ENCODE peak calls at places on chromosomes 13 and 19, in six cellular contexts. G is IMR-90, Q is neuronal stem cell, U is H1, M is mesendoderm, R is mesenchymal stem cell. F is an unnamed sample.

GRCh38 chr19:17109962-17110598 is 34.5 kb downstream of the MYO9B start:
- DNase-seq in R (no peak), U (no peak), M (no peak), Q (no peak), G (no peak), F (no peak)

GRCh38 chr13:95540848-95541247 is 11.7 kb upstream of the CLDN10 start:
- DNase-seq in R (no peak), Q (no peak), M (no peak), U (no peak), G (no peak), F (no peak)

GRCh38 chr13:31891472-31891871 is 140.1 kb upstream of the FRY start:
- DNase-seq in M (no peak), R (no peak), G (no peak), U (no peak), Q (no peak), F (no peak)

GRCh38 chr19:51983361-51983760 is 3.3 kb downstream of the ZNF350 start:
- DNase-seq in G (no peak), R (no peak), M (no peak), Q (no peak), U (no peak), F (no peak)

GRCh38 chr19:43738780-43739211 is 16.0 kb downstream of the SMG9 start:
- DNase-seq in Q (no peak), R (no peak), U (no peak), G (no peak), M (peak), F (no peak)

GRCh38 chr19:51743405-51743804 is 8.3 kb downstream of the FPR1 start:
- DNase-seq in U (no peak), M (no peak), R (no peak), G (no peak), Q (no peak), F (no peak)

GRCh38 chr19:35075202-35076025 is 33.9 kb downstream of the HPN start:
- DNase-seq in U (no peak), M (no peak), G (no peak), R (no peak), Q (no peak), F (no peak)

GRCh38 chr19:1168877-1169791 is 4.9 kb downstream of the SBNO2 start:
- DNase-seq in R (peak), G (peak), M (peak), Q (no peak), U (no peak), F (no peak)

GRCh38 chr13:60418954-60419353 is 21.9 kb downstream of the TDRD3 start:
- DNase-seq in Q (no peak), U (no peak), G (no peak), R (no peak), M (no peak), F (no peak)

GRCh38 chr13:99803141-99803540 is 168.4 kb downstream of the ZIC5 start:
- DNase-seq in G (no peak), M (no peak), R (no peak), Q (no peak), U (peak), F (no peak)

GRCh38 chr13:86569119-86569518 is 769.9 kb upstream of the SLITRK6 start:
- DNase-seq in M (no peak), U (no peak), Q (no peak), G (peak), R (peak), F (no peak)

GRCh38 chr19:10390652-10391286 is 10.4 kb upstream of the TYK2 start:
- DNase-seq in Q (peak), M (peak), U (peak), R (peak), G (peak), F (peak)

GRCh38 chr13:39600766-39601165 is 2.2 kb downstream of the LHFPL6 start:
- DNase-seq in G (no peak), Q (no peak), M (peak), U (peak), R (peak), F (peak)

GRCh38 chr19:38263696-38264485 is 482 bp upstream of the SPINT2 start:
- DNase-seq in U (no peak), Q (no peak), G (peak), M (peak), R (peak), F (peak)

GRCh38 chr13:49026851-49027250 is 51.1 kb downstream of the FNDC3A start:
- DNase-seq in M (no peak), G (peak), R (peak), Q (no peak), U (no peak), F (no peak)

GRCh38 chr19:52492991-52493470 is 34.4 kb upstream of the ZNF808 start:
- DNase-seq in R (no peak), M (peak), U (peak), G (no peak), Q (peak), F (peak)

GRCh38 chr13:43831088-43831487 is 44.3 kb upstream of the ENOX1 start:
- DNase-seq in M (no peak), Q (no peak), U (no peak), G (peak), R (peak), F (no peak)

GRCh38 chr19:2424686-2425621 is 2.4 kb downstream of the TIMM13 start:
- DNase-seq in U (peak), G (peak), M (peak), Q (peak), R (peak), F (peak)

GRCh38 chr13:76637651-76638111 is 248.5 kb downstream of the KCTD12 start:
- DNase-seq in Q (no peak), U (no peak), M (no peak), R (no peak), G (peak), F (no peak)

GRCh38 chr13:76638882-76639281 is 247.3 kb downstream of the KCTD12 start:
- DNase-seq in G (peak), U (no peak), R (no peak), Q (no peak), M (no peak), F (no peak)

GRCh38 chr13:76638160-76638559 is 248.0 kb downstream of the KCTD12 start:
- DNase-seq in U (no peak), R (no peak), M (no peak), G (no peak), Q (no peak), F (no peak)

GRCh38 chr13:76635232-76636021 is 250.8 kb downstream of the KCTD12 start:
- DNase-seq in R (no peak), U (no peak), G (no peak), M (no peak), Q (no peak), F (no peak)

DNA sequence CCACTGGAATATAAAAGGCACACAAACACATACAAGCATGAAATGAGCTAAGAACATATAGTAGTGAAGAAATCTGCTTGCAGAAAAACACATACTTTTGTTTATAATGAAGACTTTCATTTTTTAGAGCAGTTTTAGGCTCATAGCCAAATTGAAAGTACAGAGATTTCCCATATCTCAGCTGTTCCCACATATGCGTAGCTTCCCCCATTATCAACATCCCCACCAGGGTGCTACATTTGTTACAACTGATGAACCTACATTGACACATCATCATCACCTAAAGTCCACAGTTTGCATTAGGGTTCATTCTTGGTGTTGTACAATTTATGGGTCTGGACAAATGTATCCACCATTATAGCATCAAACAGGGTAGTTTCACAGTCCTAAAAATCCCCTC is 249.3 kb downstream of the KCTD12 start:
- DNase-seq in R (no peak), Q (no peak), M (no peak), G (no peak), U (no peak), F (no peak)
- H2BK15ac ChIP-seq in R (no peak), Q (no peak), M (no peak), G (no peak), U (no peak), F (no peak)

DNA sequence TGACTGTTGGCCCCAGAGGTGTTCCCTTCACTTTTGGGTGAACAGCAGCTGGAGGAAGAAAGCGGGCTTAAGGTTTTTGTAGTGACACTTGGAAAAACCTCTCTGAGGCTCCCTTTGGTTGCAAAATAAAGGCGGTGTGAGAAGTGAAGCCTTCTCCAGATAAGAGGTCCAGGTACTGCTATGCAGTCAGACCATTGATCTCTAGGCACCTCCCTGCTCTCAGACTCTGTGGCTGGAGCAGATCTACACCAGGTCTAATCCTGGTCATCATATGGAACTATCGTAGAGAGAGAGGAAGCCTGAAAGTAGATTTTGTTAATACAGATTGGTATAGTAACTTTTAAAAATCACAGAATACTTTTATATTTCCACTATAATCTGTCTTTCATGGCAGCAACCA is 47.5 kb downstream of the MBNL2 start:
- DNase-seq in G (no peak), M (no peak), Q (no peak), R (no peak), U (no peak), F (no peak)
- H3K18ac ChIP-seq in G (no peak), M (peak), Q (no peak), R (peak), U (no peak), F (no peak)

DNA sequence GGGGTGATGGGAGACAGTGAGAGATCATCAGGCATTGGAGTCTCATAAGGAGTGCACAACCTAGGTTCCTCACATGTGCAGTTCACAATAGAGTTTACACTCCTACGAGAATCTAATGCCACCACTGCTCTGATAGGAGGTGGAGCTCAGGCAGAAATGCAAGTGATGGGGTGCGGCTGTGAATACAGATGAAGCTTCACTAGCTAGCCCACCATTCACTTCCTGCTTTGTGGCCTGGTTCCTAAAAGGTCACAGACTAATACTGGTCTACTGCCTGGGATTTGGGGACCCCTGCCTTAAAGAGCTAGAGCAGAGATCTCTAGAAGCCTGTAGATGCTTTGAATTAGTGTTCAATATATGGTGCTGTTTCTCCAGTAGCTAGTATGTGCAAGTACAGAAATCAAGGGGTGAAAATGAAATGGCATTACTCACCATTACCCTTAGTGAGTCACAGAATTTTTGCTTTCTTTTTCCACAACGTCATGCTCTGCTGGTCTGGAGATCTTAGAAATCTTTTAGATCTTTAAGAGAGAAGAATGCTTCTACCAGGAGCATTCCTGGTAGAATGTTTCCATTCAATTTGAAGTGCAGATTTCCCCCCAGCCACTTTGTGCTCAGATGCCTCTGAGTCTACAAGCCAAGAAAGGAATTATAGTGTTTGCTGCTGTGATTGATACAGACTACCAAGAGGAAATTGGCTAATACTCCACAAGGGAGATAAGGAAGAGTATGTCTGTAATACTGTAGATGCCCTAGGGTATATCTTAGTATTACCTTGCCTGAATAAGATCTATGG is 2301.2 kb downstream of the PCDH9 start:
- DNase-seq in U (no peak), M (peak), G (peak), R (peak), Q (no peak), F (no peak)
- H2BK15ac ChIP-seq in U (no peak), M (no peak), G (peak), R (no peak), Q (no peak), F (no peak)

GRCh38 chr19:42247631-42248199 is 5.3 kb upstream of the GSK3A start:
- DNase-seq in U (no peak), M (no peak), R (no peak), G (no peak), Q (no peak), F (no peak)

GRCh38 chr19:42246869-42247630 is 4.6 kb upstream of the GSK3A start:
- DNase-seq in G (peak), R (peak), M (no peak), Q (no peak), U (no peak), F (no peak)

GRCh38 chr19:42249149-42249750 is 5.7 kb downstream of the ERF start:
- DNase-seq in U (no peak), M (no peak), G (no peak), Q (no peak), R (no peak), F (no peak)

GRCh38 chr19:42249769-42250168 is 5.2 kb downstream of the ERF start:
- DNase-seq in Q (no peak), R (no peak), G (no peak), M (no peak), U (no peak), F (no peak)

DNA sequence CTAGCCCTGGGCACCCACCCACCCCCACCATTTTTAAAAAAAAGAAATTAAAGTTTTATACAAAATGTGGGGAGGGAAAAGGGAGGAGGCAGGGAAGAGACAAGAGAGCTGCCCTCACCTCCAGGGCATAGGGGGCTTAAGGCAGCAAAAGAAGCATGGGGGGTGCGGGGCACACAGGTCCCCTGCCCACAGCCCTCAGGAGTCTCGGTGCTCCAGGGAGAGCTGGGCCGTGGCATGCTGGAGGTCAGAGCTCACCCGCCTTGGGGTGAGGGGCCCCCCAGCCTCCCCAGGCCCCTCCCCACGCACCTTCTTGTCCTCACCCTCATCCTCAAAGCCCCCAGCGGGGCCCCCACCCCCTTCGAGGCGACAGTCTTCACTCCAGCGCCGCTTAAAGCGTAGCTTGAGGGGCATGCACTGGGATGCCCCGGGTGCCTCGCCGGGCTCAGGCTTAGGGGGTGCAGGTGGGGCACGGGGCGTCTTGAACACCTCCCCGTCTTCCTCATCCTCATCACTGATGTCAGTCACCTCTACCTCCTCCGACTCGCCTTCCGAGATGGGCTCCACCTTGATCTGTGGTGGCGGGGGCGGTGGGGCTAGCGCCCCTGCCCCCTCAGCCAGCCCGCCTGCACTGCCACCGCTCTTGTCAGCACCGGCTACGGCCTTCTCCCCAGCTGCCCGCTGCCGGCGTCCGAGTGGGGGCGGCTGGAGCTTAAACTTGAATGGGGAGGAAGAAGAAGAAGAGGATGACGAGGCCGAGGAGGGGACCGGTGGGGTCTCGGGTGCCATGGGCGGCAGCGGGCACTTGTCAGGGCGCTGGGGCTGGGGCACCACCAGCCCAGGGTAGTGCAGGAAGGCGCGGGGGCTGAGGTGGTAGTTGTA is 6.1 kb upstream of the GSK3A start:
- DNase-seq in G (no peak), M (no peak), U (no peak), Q (no peak), R (no peak), F (no peak)
- H3K18ac ChIP-seq in G (no peak), M (no peak), U (no peak), Q (no peak), R (no peak), F (no peak)

GRCh38 chr13:101025925-101026324 is 351.3 kb upstream of the TMTC4 start:
- DNase-seq in G (no peak), M (no peak), R (no peak), U (no peak), Q (no peak), F (no peak)

GRCh38 chr13:101026736-101027398 is 352.3 kb upstream of the TMTC4 start:
- DNase-seq in R (no peak), G (no peak), U (no peak), Q (no peak), M (no peak), F (no peak)

GRCh38 chr13:101026328-101026727 is 351.7 kb upstream of the TMTC4 start:
- DNase-seq in R (no peak), Q (no peak), M (no peak), U (no peak), G (no peak), F (no peak)

GRCh38 chr13:101025519-101025918 is 350.9 kb upstream of the TMTC4 start:
- DNase-seq in G (no peak), M (no peak), R (no peak), Q (no peak), U (no peak), F (no peak)
- H2BK15ac ChIP-seq in G (no peak), M (no peak), R (no peak), Q (no peak), U (no peak), F (no peak)

DNA sequence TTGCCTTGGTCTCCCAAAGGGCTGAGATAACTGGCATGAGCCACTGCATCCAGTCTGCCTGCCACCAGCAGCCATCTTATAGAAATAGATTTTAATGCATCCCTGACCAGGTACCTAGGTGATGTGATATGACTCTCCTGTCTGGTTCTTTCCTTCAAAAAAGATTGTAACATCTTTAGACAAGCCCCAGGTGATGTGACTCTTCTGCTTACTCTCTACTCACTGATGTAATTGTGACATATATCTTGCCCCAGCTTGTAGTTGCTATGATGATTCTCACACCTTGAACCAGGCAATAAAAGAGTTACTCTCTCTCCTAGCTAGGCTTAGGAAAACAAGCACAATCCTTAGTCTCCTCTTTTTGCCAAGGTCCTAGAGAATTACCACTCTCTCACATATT is 30.6 kb upstream of the ZNF681 start:
- DNase-seq in M (no peak), Q (no peak), U (peak), G (no peak), R (no peak), F (no peak)
- H3K18ac ChIP-seq in M (no peak), Q (no peak), U (no peak), G (no peak), R (no peak), F (no peak)

GRCh38 chr19:9183000-9183399 is 4.2 kb downstream of the OR7D2 start:
- DNase-seq in U (no peak), M (no peak), Q (no peak), R (no peak), G (no peak), F (no peak)

GRCh38 chr19:9175326-9175725 is 3.5 kb upstream of the OR7D2 start:
- DNase-seq in Q (no peak), R (no peak), M (no peak), U (no peak), G (no peak), F (no peak)

DNA sequence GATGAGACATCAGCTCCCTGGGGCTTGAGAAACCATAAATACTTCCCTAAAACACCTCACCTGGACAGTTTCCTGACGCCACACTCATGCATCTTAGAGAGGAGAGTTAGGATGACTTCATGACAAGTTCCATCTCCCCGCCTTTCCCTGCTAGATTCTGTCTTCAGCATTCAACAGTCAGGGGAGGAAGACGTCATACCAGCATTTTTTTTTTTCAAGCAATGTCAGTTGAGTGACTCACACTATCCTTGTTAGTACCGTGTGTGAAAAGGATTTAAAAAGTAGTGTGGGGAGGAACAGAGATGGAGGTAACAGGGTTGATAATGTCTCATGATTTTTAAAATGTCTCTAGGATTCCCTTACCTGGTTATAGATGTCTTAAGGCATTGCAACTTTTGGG is at the start of gene OR7D2:
- DNase-seq in R (no peak), Q (no peak), G (peak), U (no peak), M (no peak), F (no peak)
- H2BK15ac ChIP-seq in R (no peak), Q (no peak), G (no peak), U (no peak), M (no peak), F (no peak)

GRCh38 chr13:113489171-113489548 is 1.4 kb downstream of the DCUN1D2 start:
- DNase-seq in M (peak), R (no peak), Q (peak), G (no peak), U (no peak), F (peak)
- H3K18ac ChIP-seq in M (no peak), R (peak), Q (no peak), G (no peak), U (no peak), F (no peak)

GRCh38 chr13:110343241-110343865 is 36.3 kb downstream of the COL4A2 start:
- DNase-seq in U (no peak), R (no peak), M (no peak), G (no peak), Q (no peak), F (no peak)

GRCh38 chr13:110340812-110341444 is 33.8 kb downstream of the COL4A2 start:
- DNase-seq in R (peak), M (peak), Q (no peak), U (no peak), G (peak), F (no peak)

GRCh38 chr13:110341445-110342247 is 34.6 kb downstream of the COL4A2 start:
- DNase-seq in R (peak), Q (no peak), G (peak), U (no peak), M (no peak), F (no peak)

GRCh38 chr13:110344320-110344719 is 37.2 kb downstream of the COL4A2 start:
- DNase-seq in Q (no peak), R (no peak), U (no peak), G (no peak), M (no peak), F (no peak)

GRCh38 chr13:110342474-110342873 is 35.4 kb downstream of the COL4A2 start:
- DNase-seq in Q (no peak), G (no peak), U (no peak), M (no peak), R (no peak), F (no peak)
- H2BK15ac ChIP-seq in Q (no peak), G (peak), U (no peak), M (no peak), R (peak), F (no peak)